ENCODE peak calls at places on chromosome 7, in seven cellular contexts. J is sigmoid colon, Y is astrocyte of the spinal cord, C is RWPE1, O is NCI-H1092, X is RPMI7951, R is brain microvascular endothelial cell. U is an unnamed sample.

GRCh38 chr7:158603773-158604755 is 16.4 kb upstream of the PTPRN2 start:
- DNase-seq in J (no peak), Y (no peak), C (no peak), O (no peak), X (no peak), R (no peak), U (no peak)

GRCh38 chr7:48279420-48279819 is 108.2 kb downstream of the ABCA13 start:
- DNase-seq in J (no peak), Y (no peak), C (no peak), O (no peak), X (no peak), R (no peak), U (no peak)

GRCh38 chr7:113143486-113144257 is 25.3 kb upstream of the SMIM30 start:
- DNase-seq in J (no peak), Y (no peak), C (no peak), O (no peak), X (no peak), R (no peak), U (no peak)

GRCh38 chr7:12067156-12067831 is 143.8 kb upstream of the TMEM106B start:
- DNase-seq in J (peak; percentile 61), Y (peak; percentile 57), C (peak; percentile 8), O (peak; percentile 68), X (peak; percentile 4), R (peak; percentile 48), U (peak; percentile 75)

GRCh38 chr7:130381468-130382312 is 1.4 kb downstream of the CPA1 start:
- DNase-seq in J (no peak), Y (no peak), C (no peak), O (no peak), X (no peak), R (no peak), U (no peak)

GRCh38 chr7:32059289-32060045 is 10.7 kb downstream of the PDE1C start:
- DNase-seq in J (no peak), Y (peak; percentile 72), C (no peak), O (no peak), X (peak; percentile 60), R (no peak), U (no peak)

GRCh38 chr7:95596183-95597135 is at the start of gene PDK4:
- DNase-seq in J (peak; percentile 99), Y (peak; percentile 55), C (peak; percentile 17), O (no peak), X (peak; percentile 80), R (peak; percentile 42), U (peak; percentile 89)

GRCh38 chr7:91347288-91347687 is 83.1 kb downstream of the FZD1 start:
- DNase-seq in J (no peak), Y (peak; percentile 72), C (no peak), O (no peak), X (no peak), R (peak; percentile 67), U (peak; percentile 63)